ENCODE peak calls at places on chromosomes 16 and 17, in nine cellular contexts. I, F, D, G, O, H, V, K and Z are unnamed samples.

GRCh38 chr17:56478836-56479447 is 114.6 kb upstream of the NOG start:
- DNase-seq in G (peak; percentile 26), D (no peak), H (peak; percentile 39), V (no peak), O (peak; percentile 10), K (no peak), F (peak; percentile 38), I (peak; percentile 64), Z (no peak)

GRCh38 chr16:84732674-84733352 is 33.0 kb downstream of the USP10 start:
- DNase-seq in G (peak; percentile 46), O (peak; percentile 42), K (no peak), D (no peak), V (no peak), H (no peak), I (no peak), F (peak; percentile 69), Z (no peak)

GRCh38 chr16:13435873-13436474 is 484.0 kb upstream of the ERCC4 start:
- DNase-seq in F (no peak), O (no peak), V (no peak), D (no peak), G (no peak), K (no peak), H (no peak), I (no peak), Z (no peak)

GRCh38 chr17:21453144-21453982 is 77.2 kb downstream of the KCNJ12 start:
- DNase-seq in I (no peak), D (no peak), F (no peak), V (no peak), O (no peak), G (no peak), H (no peak), K (no peak), Z (no peak)

GRCh38 chr17:27807567-27808470 is 7.5 kb upstream of the NOS2 start:
- DNase-seq in I (no peak), H (no peak), K (peak; percentile 42), O (no peak), V (no peak), F (no peak), D (no peak), G (peak; percentile 83), Z (no peak)

GRCh38 chr16:85667261-85667660 is 21.5 kb downstream of the GINS2 start:
- DNase-seq in G (no peak), K (no peak), I (no peak), F (no peak), V (no peak), H (no peak), O (no peak), D (no peak), Z (no peak)

GRCh38 chr16:11674818-11675560 is 6.7 kb downstream of the SNN start:
- DNase-seq in F (peak; percentile 38), D (no peak), V (no peak), I (peak; percentile 41), O (peak; percentile 25), K (no peak), G (no peak), H (no peak), Z (no peak)

GRCh38 chr16:60788631-60789030 is 1247.6 kb downstream of the CDH8 start:
- DNase-seq in F (no peak), D (no peak), V (no peak), O (no peak), K (no peak), I (no peak), G (no peak), H (no peak), Z (no peak)

GRCh38 chr17:62662855-62663254 is 35.4 kb downstream of the MRC2 start:
- DNase-seq in H (no peak), V (no peak), G (no peak), I (no peak), D (no peak), O (no peak), K (no peak), F (no peak), Z (no peak)